ENCODE peak calls at places on chromosome 6, in four cellular contexts. I is breast epithelium, J is sigmoid colon, M is heart left ventricle. L is an unnamed sample.

GRCh38 chr6:108609276-108609769 is 48.6 kb downstream of the FOXO3 start:
- DNase-seq in M (no peak), J (no peak), I (no peak), L (no peak)

GRCh38 chr6:129440691-129441090 is 269.3 kb downstream of the ARHGAP18 start:
- DNase-seq in M (peak; percentile 30), I (no peak), J (no peak), L (no peak)

GRCh38 chr6:113352029-113352801 is 504.9 kb upstream of the MARCKS start:
- DNase-seq in M (no peak), J (no peak), I (no peak), L (no peak)

GRCh38 chr6:166554316-166554715 is 32.2 kb downstream of the RAMACL start:
- DNase-seq in I (no peak), J (no peak), M (peak; percentile 51), L (no peak)

GRCh38 chr6:44035621-44036020 is 91.6 kb downstream of the MRPL14 start:
- DNase-seq in M (no peak), J (peak; percentile 70), I (no peak), L (no peak)

GRCh38 chr6:122779672-122780066 is at the start of gene FABP7:
- DNase-seq in I (no peak), J (no peak), M (no peak), L (no peak)

GRCh38 chr6:337782-338464 is 45.6 kb downstream of the DUSP22 start:
- DNase-seq in I (no peak), J (no peak), M (no peak), L (no peak)

GRCh38 chr6:82331031-82331773 is 32.4 kb upstream of the TPBG start:
- DNase-seq in J (no peak), I (no peak), M (no peak), L (no peak)

GRCh38 chr6:137465378-137466009 is 28.7 kb downstream of the OLIG3 start:
- DNase-seq in I (no peak), J (no peak), M (no peak), L (no peak)

GRCh38 chr6:155340464-155341129 is 26.3 kb upstream of the TFB1M start:
- DNase-seq in I (no peak), J (no peak), M (no peak), L (no peak)

GRCh38 chr6:3398755-3399671 is 57.8 kb downstream of the SLC22A23 start:
- DNase-seq in M (no peak), I (no peak), J (peak; percentile 48), L (no peak)

GRCh38 chr6:139982652-139983051 is 608.2 kb upstream of the CITED2 start:
- DNase-seq in M (no peak), I (no peak), J (no peak), L (no peak)

GRCh38 chr6:43759926-43760798 is 9.8 kb upstream of the VEGFA start:
- DNase-seq in J (peak; percentile 36), I (no peak), M (no peak), L (no peak)

GRCh38 chr6:90472716-90473115 is 114.2 kb downstream of the MAP3K7 start:
- DNase-seq in M (no peak), I (no peak), J (no peak), L (no peak)

GRCh38 chr6:108555399-108556052 is 5.2 kb upstream of the FOXO3 start:
- DNase-seq in M (peak; percentile 73), I (peak; percentile 89), J (no peak), L (no peak)

GRCh38 chr6:138159246-138159645 is 2.5 kb upstream of the ARFGEF3 start:
- DNase-seq in I (no peak), M (no peak), J (no peak), L (no peak)

GRCh38 chr6:166496460-166496859 is 90.0 kb downstream of the RAMACL start:
- DNase-seq in J (peak; percentile 36), M (no peak), I (no peak), L (no peak)

GRCh38 chr6:159042003-159042823 is 2.6 kb downstream of the TAGAP start:
- DNase-seq in I (peak; percentile 63), M (no peak), J (peak; percentile 75), L (peak; percentile 68)
- H3K4me1 ChIP-seq in I (no peaks in the 10 kb centered on the region), M (peaks cover 15% of the 10 kb centered on the region), J (no peaks in the 10 kb centered on the region), L (peaks cover 46% of the 10 kb centered on the region)

GRCh38 chr6:6752129-6752528 is 163.6 kb downstream of the LY86 start:
- DNase-seq in M (no peak), J (no peak), I (no peak), L (no peak)

GRCh38 chr6:6751615-6752014 is 163.1 kb downstream of the LY86 start:
- DNase-seq in I (no peak), M (no peak), J (peak; percentile 79), L (no peak)

GRCh38 chr6:6751197-6751596 is 162.7 kb downstream of the LY86 start:
- DNase-seq in M (no peak), J (no peak), I (no peak), L (no peak)

GRCh38 chr6:6748001-6748400 is 159.5 kb downstream of the LY86 start:
- DNase-seq in I (no peak), M (no peak), J (no peak), L (no peak)

DNA sequence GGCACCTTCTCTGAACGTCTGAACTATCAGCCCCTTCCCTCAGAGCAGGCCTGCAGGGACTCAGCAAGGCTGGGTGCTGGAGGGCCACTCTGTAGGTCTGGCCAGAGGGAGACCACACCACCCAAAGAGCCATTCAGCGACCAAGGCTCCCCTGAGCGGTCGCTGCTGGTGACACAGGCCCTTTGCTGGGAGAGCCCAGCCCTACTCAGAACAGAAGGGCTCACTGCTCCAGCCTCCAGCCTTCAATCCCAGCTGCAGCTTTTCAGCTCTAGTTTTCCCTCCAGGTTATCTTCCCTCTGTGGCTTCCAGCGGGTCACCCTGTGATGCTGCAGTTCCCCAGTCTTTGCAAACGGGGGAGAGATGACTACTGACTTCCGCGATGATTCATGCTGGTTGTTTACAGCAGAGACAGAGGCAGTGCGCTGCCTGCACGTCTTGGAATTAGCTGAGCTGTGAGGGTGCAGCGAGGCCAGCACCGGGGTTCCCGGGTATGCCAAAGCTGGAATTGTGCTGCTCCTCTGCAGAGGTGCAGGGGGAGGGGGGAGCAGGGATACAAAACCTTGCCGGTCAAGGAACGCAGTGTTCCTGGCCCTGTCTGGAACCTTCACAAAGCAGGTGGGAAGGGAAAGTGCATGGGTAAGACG is 161.4 kb downstream of the LY86 start:
- DNase-seq in J (peak; percentile 88), I (peak; percentile 63), M (peak; percentile 68), L (no peak)
- H3K4me3 ChIP-seq in J (no peak overlapping the region), I (no peak overlapping the region), M (no peak overlapping the region), L (no peak overlapping the region)

GRCh38 chr6:124535746-124536145 is 426.5 kb upstream of the RNF217 start:
- DNase-seq in M (no peak), J (no peak), I (no peak), L (no peak)
- H3K4me1 ChIP-seq in M (no peaks in the 10 kb centered on the region), J (no peaks in the 10 kb centered on the region), I (no peaks in the 10 kb centered on the region), L (no peaks in the 10 kb centered on the region)

GRCh38 chr6:32154514-32155161 is 697 bp downstream of the PPT2 start:
- DNase-seq in J (peak; percentile 89), M (peak; percentile 78), I (peak; percentile 61), L (peak; percentile 45)
- H3K4me3 ChIP-seq in J (peak overlapping the region; percentile 80), M (peak overlapping the region; percentile 76), I (peak overlapping the region; percentile 84), L (peak overlapping the region; percentile 67)

GRCh38 chr6:11731423-11731822 is 47.2 kb downstream of the ADTRP start:
- DNase-seq in J (no peak), M (no peak), I (no peak), L (no peak)
- H3K4me1 ChIP-seq in J (no peaks in the 10 kb centered on the region), M (peaks cover 7% of the 10 kb centered on the region), I (no peaks in the 10 kb centered on the region), L (peaks cover 26% of the 10 kb centered on the region)

GRCh38 chr6:35954335-35954734 is 33.4 kb upstream of the SRPK1 start:
- DNase-seq in I (no peak), J (no peak), M (no peak), L (no peak)

GRCh38 chr6:35955970-35956369 is 35.1 kb upstream of the SRPK1 start:
- DNase-seq in J (no peak), I (no peak), M (no peak), L (no peak)

GRCh38 chr6:35955521-35955920 is 34.6 kb upstream of the SRPK1 start:
- DNase-seq in I (no peak), M (no peak), J (no peak), L (no peak)

GRCh38 chr6:35960192-35960591 is 39.3 kb upstream of the SRPK1 start:
- DNase-seq in M (no peak), I (no peak), J (no peak), L (no peak)

DNA sequence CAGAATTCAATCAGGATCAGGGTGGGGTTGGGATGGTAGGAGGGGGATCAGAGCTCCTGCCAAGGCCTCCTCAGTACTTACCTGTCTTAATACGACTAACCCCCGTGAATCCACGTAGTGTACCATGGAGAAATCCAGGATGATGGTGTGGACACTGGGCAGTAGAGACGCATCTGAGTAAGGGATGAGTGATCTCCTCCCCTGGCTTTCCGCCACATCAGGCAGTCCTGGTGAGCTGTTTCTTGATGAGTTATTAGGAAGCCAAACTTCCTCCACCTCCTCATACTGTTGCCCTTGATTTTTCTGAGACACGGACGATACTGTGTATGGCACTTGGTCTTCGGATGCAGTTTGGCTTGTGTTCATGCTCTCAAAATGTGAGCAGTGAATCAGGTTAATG is 34.2 kb upstream of the SRPK1 start:
- DNase-seq in I (no peak), J (no peak), M (no peak), L (no peak)
- H3K4me3 ChIP-seq in I (no peak overlapping the region), J (no peak overlapping the region), M (no peak overlapping the region), L (no peak overlapping the region)

L was measured in effector memory CD4-positive, alpha-beta T cell.